ENCODE peak calls at places on chromosomes 7 and 10, in four cellular contexts. One of them, this sample, is unnamed.

GRCh38 chr10:36538945-36539586 is 586.3 kb upstream of the ANKRD30A start:
- DNase-seq in SK-N-SH: no peak
- DNase-seq in K562: no peak
- DNase-seq in GM12878: no peak
- DNase-seq in this sample: no peak

GRCh38 chr7:137879357-137880158 is 32.8 kb upstream of the DGKI start:
- DNase-seq in GM12878: no peak
- DNase-seq in SK-N-SH: no peak
- DNase-seq in K562: no peak
- DNase-seq in this sample: peak

GRCh38 chr7:48140001-48140681 is 31.1 kb upstream of the ABCA13 start:
- DNase-seq in K562: no peak
- DNase-seq in GM12878: no peak
- DNase-seq in SK-N-SH: no peak
- DNase-seq in this sample: no peak

GRCh38 chr10:43421519-43421918 is 12.5 kb upstream of the HNRNPF start:
- DNase-seq in K562: no peak
- DNase-seq in GM12878: no peak
- DNase-seq in SK-N-SH: no peak
- DNase-seq in this sample: no peak

GRCh38 chr10:91740353-91740924 is 57.8 kb upstream of the TNKS2 start:
- DNase-seq in SK-N-SH: no peak
- DNase-seq in K562: no peak
- DNase-seq in GM12878: no peak
- DNase-seq in this sample: no peak

GRCh38 chr10:116146374-116146773 is 126.6 kb downstream of the GFRA1 start:
- DNase-seq in GM12878: no peak
- DNase-seq in K562: no peak
- DNase-seq in SK-N-SH: no peak
- DNase-seq in this sample: no peak

GRCh38 chr7:141366098-141366621 is 185.1 kb upstream of the AGK start:
- DNase-seq in K562: no peak
- DNase-seq in SK-N-SH: no peak
- DNase-seq in GM12878: no peak
- DNase-seq in this sample: no peak

GRCh38 chr10:76902949-76903348 is 734.7 kb downstream of the KCNMA1 start:
- DNase-seq in SK-N-SH: peak
- DNase-seq in K562: no peak
- DNase-seq in GM12878: no peak
- DNase-seq in this sample: peak

GRCh38 chr10:91238191-91238590 is 17.7 kb downstream of the PCGF5 start:
- DNase-seq in SK-N-SH: no peak
- DNase-seq in GM12878: no peak
- DNase-seq in K562: no peak
- DNase-seq in this sample: no peak

GRCh38 chr7:351256-351655 is 61.3 kb downstream of the FOXL3 start:
- DNase-seq in SK-N-SH: no peak
- DNase-seq in K562: no peak
- DNase-seq in GM12878: no peak
- DNase-seq in this sample: no peak

GRCh38 chr7:92988051-92988450 is 129.7 kb downstream of the SAMD9 start:
- DNase-seq in K562: peak
- DNase-seq in SK-N-SH: peak
- DNase-seq in GM12878: no peak
- DNase-seq in this sample: no peak

GRCh38 chr7:106568680-106569499 is 92.1 kb downstream of the CCDC71L start:
- DNase-seq in SK-N-SH: peak
- DNase-seq in GM12878: no peak
- DNase-seq in K562: peak
- DNase-seq in this sample: no peak

GRCh38 chr10:121559321-121559720 is 38.9 kb downstream of the FGFR2 start:
- DNase-seq in K562: no peak
- DNase-seq in GM12878: no peak
- DNase-seq in SK-N-SH: peak
- DNase-seq in this sample: no peak

GRCh38 chr7:6502886-6503285 is 48.4 kb downstream of the GRID2IP start:
- DNase-seq in GM12878: no peak
- DNase-seq in K562: no peak
- DNase-seq in SK-N-SH: no peak
- DNase-seq in this sample: no peak

GRCh38 chr10:43262902-43263466 is 3.9 kb downstream of the RASGEF1A start:
- DNase-seq in K562: no peak
- DNase-seq in SK-N-SH: no peak
- DNase-seq in GM12878: no peak
- DNase-seq in this sample: no peak

GRCh38 chr10:49608166-49608758 is 1.8 kb upstream of the SLC18A3 start:
- DNase-seq in GM12878: no peak
- DNase-seq in K562: no peak
- DNase-seq in SK-N-SH: no peak
- DNase-seq in this sample: no peak

GRCh38 chr10:49610735-49611165 is 640 bp downstream of the SLC18A3 start:
- DNase-seq in K562: no peak
- DNase-seq in SK-N-SH: peak
- DNase-seq in GM12878: no peak
- DNase-seq in this sample: no peak

GRCh38 chr10:49608925-49609282 is 1.2 kb upstream of the SLC18A3 start:
- DNase-seq in K562: no peak
- DNase-seq in SK-N-SH: no peak
- DNase-seq in GM12878: no peak
- DNase-seq in this sample: no peak

GRCh38 chr10:49610015-49610734 is at the start of gene SLC18A3:
- DNase-seq in SK-N-SH: peak
- DNase-seq in K562: no peak
- DNase-seq in GM12878: no peak
- DNase-seq in this sample: no peak

DNA sequence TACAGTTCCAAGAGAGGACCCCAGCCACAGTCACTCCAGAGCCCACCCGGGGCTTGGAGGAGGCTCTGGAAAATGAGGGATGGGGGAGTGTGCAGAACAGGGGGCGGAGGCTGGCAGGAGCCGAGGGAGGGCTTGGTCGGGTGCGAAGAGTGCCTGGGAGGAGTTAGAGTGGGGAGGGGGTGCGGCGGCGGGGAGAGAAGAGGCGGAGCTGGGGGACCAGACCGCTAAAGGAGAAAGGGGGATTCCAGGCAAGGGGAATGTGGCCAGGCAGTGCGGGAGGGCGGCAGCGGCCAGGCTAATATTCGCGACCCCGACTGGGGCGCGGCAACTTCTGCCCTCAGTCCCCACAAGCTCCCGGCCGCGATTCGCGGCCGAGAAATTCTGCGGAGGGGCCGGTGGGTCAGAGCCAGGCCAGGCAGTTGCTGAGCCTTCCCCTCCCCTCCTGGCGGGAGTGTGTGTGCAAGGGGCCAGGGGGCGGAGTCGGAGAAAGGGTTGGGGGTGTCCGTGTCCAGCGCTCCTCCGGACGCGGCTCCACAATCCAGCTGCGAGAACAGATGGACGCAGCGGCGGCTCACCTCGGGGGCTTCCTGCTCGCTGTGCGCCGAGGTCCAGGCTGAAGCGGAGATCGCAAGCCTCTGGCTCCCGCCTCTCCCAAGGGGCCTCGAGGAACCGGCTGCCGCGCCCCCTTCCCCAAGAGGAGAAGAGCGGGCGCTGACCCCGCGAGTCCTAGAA is 661 bp upstream of the SLC18A3 start:
- DNase-seq in GM12878: no peak
- DNase-seq in SK-N-SH: peak
- DNase-seq in K562: no peak
- DNase-seq in this sample: peak
- TF ChIP-seq SIN3A in GM12878: no peak
- TF ChIP-seq SIN3A in SK-N-SH: no peak
- TF ChIP-seq SIN3A in K562: no peak
- TF ChIP-seq SIN3A in this sample: peak

GRCh38 chr7:17131060-17131345 is 167.4 kb upstream of the AHR start:
- DNase-seq in K562: no peak
- DNase-seq in GM12878: no peak
- DNase-seq in SK-N-SH: no peak
- DNase-seq in this sample: no peak

GRCh38 chr7:17129218-17129617 is 169.2 kb upstream of the AHR start:
- DNase-seq in K562: no peak
- DNase-seq in GM12878: no peak
- DNase-seq in SK-N-SH: no peak
- DNase-seq in this sample: no peak

GRCh38 chr7:17131983-17132655 is 166.3 kb upstream of the AHR start:
- DNase-seq in K562: no peak
- DNase-seq in SK-N-SH: no peak
- DNase-seq in GM12878: no peak
- DNase-seq in this sample: no peak

GRCh38 chr7:17132726-17133125 is 165.7 kb upstream of the AHR start:
- DNase-seq in SK-N-SH: no peak
- DNase-seq in K562: no peak
- DNase-seq in GM12878: no peak
- DNase-seq in this sample: no peak

GRCh38 chr7:17130281-17131059 is 168.0 kb upstream of the AHR start:
- DNase-seq in SK-N-SH: no peak
- DNase-seq in K562: no peak
- DNase-seq in GM12878: no peak
- DNase-seq in this sample: no peak
- TF ChIP-seq NRF1 in SK-N-SH: no peak
- TF ChIP-seq NRF1 in K562: no peak
- TF ChIP-seq NRF1 in GM12878: no peak
- TF ChIP-seq NRF1 in this sample: no peak

GRCh38 chr10:48444266-48444665 is 137.8 kb downstream of the MAPK8 start:
- DNase-seq in SK-N-SH: peak
- DNase-seq in GM12878: no peak
- DNase-seq in K562: no peak
- DNase-seq in this sample: peak
- TF ChIP-seq SIN3A in SK-N-SH: no peak
- TF ChIP-seq SIN3A in GM12878: no peak
- TF ChIP-seq SIN3A in K562: no peak
- TF ChIP-seq SIN3A in this sample: no peak

GRCh38 chr10:80154626-80154977 is 22.1 kb downstream of the PLAC9 start:
- DNase-seq in K562: no peak
- DNase-seq in SK-N-SH: no peak
- DNase-seq in GM12878: no peak
- DNase-seq in this sample: no peak

GRCh38 chr10:80157561-80157960 is 25.0 kb downstream of the PLAC9 start:
- DNase-seq in SK-N-SH: no peak
- DNase-seq in K562: no peak
- DNase-seq in GM12878: no peak
- DNase-seq in this sample: no peak

GRCh38 chr10:80154978-80155695 is 22.6 kb downstream of the PLAC9 start:
- DNase-seq in GM12878: no peak
- DNase-seq in SK-N-SH: no peak
- DNase-seq in K562: no peak
- DNase-seq in this sample: no peak

GRCh38 chr10:80156216-80156615 is 23.7 kb downstream of the PLAC9 start:
- DNase-seq in SK-N-SH: no peak
- DNase-seq in K562: no peak
- DNase-seq in GM12878: no peak
- DNase-seq in this sample: no peak

DNA sequence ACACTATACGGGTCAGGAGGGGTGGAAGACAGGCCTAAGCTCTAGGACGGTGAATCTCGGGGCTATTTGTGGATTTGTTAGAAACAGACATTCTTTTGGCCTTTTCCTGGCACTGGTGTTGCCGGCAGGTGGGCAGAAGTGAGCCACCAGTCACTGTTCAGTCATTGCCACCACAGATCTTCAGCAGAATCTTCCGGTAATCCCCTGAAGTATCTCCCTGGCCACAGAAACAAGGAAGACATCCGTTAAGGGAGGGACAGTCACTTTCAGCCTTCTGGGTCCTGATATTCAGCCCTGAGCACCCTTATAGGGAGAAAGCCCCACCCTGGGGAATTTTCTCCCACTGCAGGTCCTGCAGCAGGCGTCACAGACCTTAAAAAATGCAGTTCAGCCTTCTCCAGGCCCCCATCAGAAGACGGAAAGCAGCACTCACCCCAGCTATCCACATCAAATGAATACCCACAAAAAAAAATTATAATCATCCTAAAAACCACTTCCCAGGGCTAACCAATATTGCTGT is 23.2 kb downstream of the PLAC9 start:
- DNase-seq in SK-N-SH: no peak
- DNase-seq in K562: no peak
- DNase-seq in GM12878: no peak
- DNase-seq in this sample: no peak
- TF ChIP-seq NRF1 in SK-N-SH: no peak
- TF ChIP-seq NRF1 in K562: no peak
- TF ChIP-seq NRF1 in GM12878: no peak
- TF ChIP-seq NRF1 in this sample: no peak

DNA sequence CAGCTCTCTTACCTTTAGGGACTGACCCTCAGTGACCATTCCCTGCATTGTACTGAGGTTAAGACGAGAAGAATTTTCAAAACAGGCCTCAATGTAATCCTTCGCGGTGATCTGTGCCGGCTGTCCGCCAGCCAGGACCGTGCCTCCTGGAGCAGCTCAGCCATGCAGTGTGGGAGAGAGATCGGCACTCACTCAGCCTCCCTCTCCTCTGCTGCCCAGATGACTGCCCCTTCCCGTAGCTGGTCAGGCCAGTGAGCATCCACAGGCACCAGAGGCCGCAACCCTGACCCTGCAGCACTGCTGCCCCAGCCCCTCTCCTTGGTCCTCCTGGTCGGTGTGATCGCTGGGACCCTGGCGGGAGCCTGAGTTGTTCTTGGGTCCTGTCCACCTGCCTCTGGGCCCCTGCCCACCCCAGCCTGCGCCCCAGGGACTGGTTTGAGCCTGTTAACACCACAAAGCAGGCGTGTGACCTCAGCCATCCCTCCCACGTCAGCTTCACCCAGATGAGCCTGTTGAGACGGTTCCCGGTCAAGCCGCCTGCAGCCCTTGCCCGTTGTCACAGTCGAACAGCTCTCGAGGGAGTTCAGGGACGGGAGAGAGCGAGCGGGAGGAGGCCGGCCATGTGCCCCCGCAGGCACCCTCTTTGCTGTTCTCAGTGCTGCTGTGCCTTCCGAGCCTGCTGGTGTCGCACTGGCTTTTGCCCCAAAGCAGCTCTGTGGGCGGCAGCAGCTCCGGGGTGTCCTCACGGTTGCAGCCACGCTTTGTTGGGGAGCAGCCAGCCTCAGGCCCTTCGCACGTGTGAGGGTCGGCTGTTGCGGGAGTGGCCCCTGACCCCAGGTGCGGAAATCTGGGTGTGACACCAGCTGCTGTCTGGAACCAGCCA is 37.2 kb downstream of the NKX6-2 start:
- DNase-seq in SK-N-SH: no peak
- DNase-seq in GM12878: no peak
- DNase-seq in K562: no peak
- DNase-seq in this sample: no peak
- TF ChIP-seq SIN3A in SK-N-SH: no peak
- TF ChIP-seq SIN3A in GM12878: no peak
- TF ChIP-seq SIN3A in K562: no peak
- TF ChIP-seq SIN3A in this sample: no peak

DNA sequence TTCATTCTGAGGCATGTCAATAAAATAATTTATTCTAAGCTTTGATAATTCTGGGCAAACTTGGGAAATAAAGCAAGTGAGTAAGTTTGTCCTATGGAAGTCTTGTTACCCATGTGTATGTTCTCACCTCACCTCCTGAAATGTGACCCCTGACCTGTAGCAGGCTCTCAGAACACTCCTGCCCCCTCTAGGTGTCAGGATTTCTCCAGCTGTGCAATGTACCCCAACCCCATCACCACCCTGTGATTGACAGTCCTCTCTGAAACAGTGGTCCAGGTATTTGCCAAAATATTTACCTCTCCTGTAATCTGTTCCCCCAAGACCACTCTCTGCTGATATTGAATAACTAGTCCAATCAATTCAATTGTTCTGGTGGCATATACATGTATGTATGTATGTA is 122.6 kb upstream of the PTER start:
- DNase-seq in K562: peak
- DNase-seq in GM12878: no peak
- DNase-seq in SK-N-SH: peak
- DNase-seq in this sample: no peak
- TF ChIP-seq NRF1 in K562: no peak
- TF ChIP-seq NRF1 in GM12878: no peak
- TF ChIP-seq NRF1 in SK-N-SH: no peak
- TF ChIP-seq NRF1 in this sample: no peak